ENCODE peak calls at places on chromosomes 3 and 15, in ten cellular contexts. C is uterus, L is transverse colon, X is suprapubic skin, I is sigmoid colon, O is stomach, Z is esophagus squamous epithelium, F is endothelial cell of umbilical vein, A is breast epithelium, H is heart left ventricle. B is an unnamed sample.

GRCh38 chr15:77024273-77025065 is 29.5 kb downstream of the PSTPIP1 start:
- DNase-seq in X (peak; percentile 68), Z (no peak), A (peak; percentile 64), C (peak; percentile 46), L (peak; percentile 72), I (peak; percentile 78), O (peak; percentile 72), H (peak; percentile 63), F (peak; percentile 40), B (peak; percentile 64)

GRCh38 chr3:169545606-169546005 is 117.9 kb downstream of the MECOM start:
- DNase-seq in C (no peak), F (no peak), X (no peak), I (no peak), A (no peak), Z (no peak), H (no peak), L (no peak), O (no peak), B (no peak)

GRCh38 chr3:23629181-23629893 is 176.4 kb upstream of the UBE2E1 start:
- DNase-seq in I (no peak), L (no peak), A (no peak), X (no peak), F (peak; percentile 88), C (no peak), Z (no peak), H (no peak), O (no peak), B (no peak)

GRCh38 chr15:33064878-33065277 is 129.6 kb downstream of the FMN1 start:
- DNase-seq in C (no peak), Z (no peak), H (no peak), O (no peak), I (no peak), A (no peak), F (no peak), X (no peak), L (no peak), B (no peak)

GRCh38 chr15:38810686-38811085 is 246.1 kb upstream of the RASGRP1 start:
- DNase-seq in Z (no peak), C (no peak), O (no peak), X (no peak), I (no peak), A (no peak), L (no peak), H (no peak), F (no peak), B (no peak)

GRCh38 chr3:43996379-43997301 is 245.0 kb upstream of the TOPAZ1 start:
- DNase-seq in L (no peak), A (no peak), X (no peak), H (no peak), O (no peak), F (peak; percentile 8), Z (no peak), I (no peak), C (no peak), B (peak; percentile 11)

GRCh38 chr3:12193485-12194165 is 34.9 kb upstream of the TIMP4 start:
- DNase-seq in F (peak; percentile 79), C (peak; percentile 61), L (peak; percentile 61), A (no peak), X (no peak), O (peak; percentile 44), I (no peak), H (no peak), Z (no peak), B (peak; percentile 92)

GRCh38 chr3:64297563-64297962 is 72.3 kb upstream of the PRICKLE2 start:
- DNase-seq in L (no peak), X (no peak), I (no peak), F (no peak), O (no peak), A (no peak), Z (no peak), H (no peak), C (no peak), B (no peak)

GRCh38 chr3:187251599-187251998 is 39.9 kb downstream of the MASP1 start:
- DNase-seq in F (no peak), Z (no peak), X (no peak), C (no peak), O (no peak), I (no peak), L (no peak), H (no peak), A (no peak), B (no peak)

GRCh38 chr3:187255314-187255713 is 36.2 kb downstream of the MASP1 start:
- DNase-seq in C (no peak), X (no peak), O (no peak), L (no peak), A (no peak), Z (no peak), F (peak; percentile 5), I (no peak), H (no peak), B (no peak)

GRCh38 chr3:187247398-187247797 is 44.1 kb downstream of the MASP1 start:
- DNase-seq in C (no peak), A (no peak), Z (no peak), X (no peak), O (no peak), H (no peak), L (no peak), F (no peak), I (no peak), B (no peak)

GRCh38 chr3:187256217-187256616 is 35.3 kb downstream of the MASP1 start:
- DNase-seq in C (no peak), X (no peak), H (no peak), O (no peak), A (no peak), L (no peak), I (no peak), F (no peak), Z (no peak), B (no peak)

DNA sequence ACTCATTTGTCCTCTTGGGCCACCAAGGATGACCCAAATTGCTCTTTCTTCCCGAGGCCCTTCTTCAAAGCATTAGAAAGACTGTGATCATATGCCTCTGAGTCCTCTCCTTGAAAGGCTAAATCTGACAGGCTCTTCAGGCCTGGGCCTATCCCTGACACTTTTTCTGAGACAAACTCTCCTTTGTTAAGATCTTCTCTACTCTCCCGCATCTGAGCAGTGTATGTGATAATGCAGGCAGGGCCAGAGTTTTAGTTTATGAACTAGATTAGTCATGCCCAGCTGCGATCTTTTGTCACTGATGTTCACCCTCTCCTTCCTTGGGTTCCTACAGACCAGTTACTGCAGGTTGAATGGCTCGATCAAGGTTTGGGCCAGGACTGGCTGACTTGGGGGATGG is 39.2 kb downstream of the MASP1 start:
- DNase-seq in A (no peak), X (no peak), Z (no peak), I (no peak), O (no peak), L (no peak), C (no peak), F (no peak), H (no peak), B (no peak)
- TF ChIP-seq CTCF in A (no peak), X (no peak), Z (no peak), I (no peak), O (no peak), L (no peak), C (no peak), F (no peak), H (no peak), B (no peak)

GRCh38 chr15:34318277-34319079 is 19.1 kb downstream of the SLC12A6 start:
- DNase-seq in F (peak; percentile 78), A (peak; percentile 64), L (peak; percentile 80), O (peak; percentile 67), I (peak; percentile 82), H (peak; percentile 71), Z (no peak), C (peak; percentile 69), X (peak; percentile 75), B (peak; percentile 63)
- TF ChIP-seq POLR2A in F (no peak), A (no peak), L (peak; percentile 84), O (no peak), I (no peak), H (peak; percentile 49), Z (peak; percentile 56), C (peak; percentile 83), X (peak; percentile 33), B (peak; percentile 30)

GRCh38 chr15:30906366-30906765 is 2.7 kb downstream of the FAN1 start:
- DNase-seq in H (no peak), F (no peak), A (no peak), L (peak; percentile 48), C (no peak), Z (no peak), X (no peak), I (no peak), O (no peak), B (no peak)

GRCh38 chr15:30904812-30905211 is 1.1 kb downstream of the FAN1 start:
- DNase-seq in F (no peak), H (no peak), O (no peak), I (no peak), X (no peak), C (no peak), A (no peak), L (no peak), Z (no peak), B (peak; percentile 21)

GRCh38 chr15:30901889-30902288 is 1.8 kb upstream of the FAN1 start:
- DNase-seq in X (no peak), H (no peak), F (no peak), C (no peak), O (no peak), L (no peak), Z (no peak), I (no peak), A (no peak), B (no peak)

GRCh38 chr15:30903497-30904187 is at the start of gene FAN1:
- DNase-seq in Z (peak; percentile 32), L (peak; percentile 92), X (peak; percentile 88), C (peak; percentile 77), F (peak; percentile 90), A (peak; percentile 87), I (peak; percentile 91), H (peak; percentile 88), O (peak; percentile 92), B (peak; percentile 95)

DNA sequence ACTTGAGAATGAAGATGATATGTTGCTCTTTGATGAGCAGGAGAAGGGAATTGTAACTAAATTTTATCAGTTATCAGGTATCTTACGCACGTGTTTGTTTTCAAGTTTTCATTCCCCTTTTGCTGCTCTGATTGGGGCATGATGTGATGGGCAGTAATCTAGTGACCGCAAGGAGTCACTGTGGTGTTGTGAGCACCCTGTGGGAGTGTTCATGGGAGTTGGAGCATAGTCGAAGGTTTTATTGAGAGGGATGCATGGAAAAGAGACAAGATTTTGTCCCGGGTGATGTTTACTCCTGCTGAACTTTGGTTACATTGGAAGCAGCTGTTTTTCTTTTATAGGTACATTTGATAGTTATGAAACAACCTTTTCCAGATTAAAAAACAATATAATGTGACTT is 2.1 kb downstream of the FAN1 start:
- DNase-seq in H (no peak), Z (no peak), X (no peak), A (no peak), C (no peak), F (no peak), L (peak; percentile 43), O (no peak), I (no peak), B (no peak)
- TF ChIP-seq CTCF in H (no peak), Z (no peak), X (no peak), A (no peak), C (peak; percentile 20), F (no peak), L (peak; percentile 47), O (no peak), I (no peak), B (no peak)

DNA sequence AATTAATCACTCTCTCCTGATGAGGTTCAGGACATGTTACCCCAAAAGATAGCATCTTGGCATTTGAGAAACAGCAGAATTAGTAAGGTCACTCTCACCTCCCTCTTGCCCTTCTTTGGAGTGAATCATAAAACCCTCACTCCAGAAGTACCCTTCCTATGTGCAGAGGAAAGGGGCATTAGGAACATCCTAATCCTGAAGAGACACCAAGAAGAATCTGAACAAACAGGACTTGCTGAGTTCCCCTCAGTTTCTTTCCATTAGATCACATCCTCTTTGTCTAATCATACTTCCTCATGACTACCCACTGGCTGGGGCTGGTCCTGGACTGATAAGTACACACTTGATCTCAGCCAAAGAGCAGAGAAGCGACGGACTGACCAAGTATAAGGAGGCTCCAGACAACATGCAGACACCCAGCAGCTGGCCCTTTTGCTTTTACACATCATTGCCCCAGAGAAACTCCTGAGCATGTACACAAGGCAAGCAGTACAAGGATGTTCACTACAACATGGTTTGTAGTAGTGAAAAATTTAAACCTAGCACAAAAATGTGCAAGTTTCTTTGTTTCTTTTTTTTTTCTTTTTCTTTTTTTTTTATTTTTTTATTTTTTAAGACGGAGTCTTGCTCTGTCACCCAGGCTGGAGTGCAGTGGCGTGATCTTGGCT is 15.0 kb upstream of the TM6SF1 start:
- DNase-seq in O (peak; percentile 32), X (no peak), Z (peak; percentile 25), L (peak; percentile 36), F (peak; percentile 95), C (peak; percentile 34), H (peak; percentile 46), A (no peak), I (peak; percentile 73), B (peak; percentile 61)
- TF ChIP-seq POLR2A in O (no peak), X (peak; percentile 42), Z (peak; percentile 36), L (peak; percentile 40), F (peak; percentile 84), C (no peak), H (peak; percentile 41), A (no peak), I (no peak), B (no peak)